ENCODE peak calls at places on chromosomes 2 and 18, in ten cellular contexts. Z, O, U, A, S, X, M, C, D and G are unnamed samples.
A peak's percentile ranks its signal among the peaks of the same experiment; 100 is the strongest.

GRCh38 chr18:11310476-11311086 is 161.2 kb upstream of the PIEZO2 start:
- DNase-seq in A (peak; percentile 92), Z (peak; percentile 57), U (no peak), X (peak; percentile 42), C (peak; percentile 22), O (no peak), D (no peak), S (no peak), M (no peak), G (peak; percentile 46)

GRCh38 chr2:97870396-97870843 is 125.3 kb downstream of the TMEM131 start:
- DNase-seq in O (peak; percentile 95), X (peak; percentile 34), Z (peak; percentile 90), D (peak; percentile 81), U (no peak), S (peak; percentile 86), C (peak; percentile 79), A (no peak), M (no peak), G (peak; percentile 80)

GRCh38 chr2:207091175-207091574 is 74.6 kb downstream of the KLF7 start:
- DNase-seq in O (no peak), C (no peak), S (no peak), Z (no peak), U (no peak), M (no peak), D (no peak), X (no peak), A (no peak), G (no peak)

GRCh38 chr2:66578067-66578852 is 143.3 kb downstream of the MEIS1 start:
- DNase-seq in C (no peak), Z (peak; percentile 41), U (no peak), A (peak; percentile 62), S (no peak), D (no peak), O (no peak), M (no peak), X (peak; percentile 86), G (no peak)

GRCh38 chr18:48673456-48674197 is 134.8 kb downstream of the CTIF start:
- DNase-seq in O (no peak), M (no peak), D (no peak), A (no peak), Z (peak; percentile 13), X (no peak), U (no peak), S (no peak), C (no peak), G (no peak)

GRCh38 chr18:13256444-13257305 is 38.1 kb downstream of the LDLRAD4 start:
- DNase-seq in Z (no peak), C (no peak), D (no peak), S (no peak), M (no peak), X (no peak), A (peak; percentile 75), O (no peak), U (no peak), G (no peak)

GRCh38 chr2:90069290-90069894 is 1377.9 kb downstream of the RPIA start:
- DNase-seq in S (no peak), Z (peak; percentile 25), A (peak; percentile 52), U (no peak), C (no peak), M (no peak), X (peak; percentile 21), D (no peak), O (no peak), G (no peak)

GRCh38 chr2:128554151-128554769 is 235.6 kb upstream of the HS6ST1 start:
- DNase-seq in C (no peak), M (no peak), O (no peak), U (no peak), Z (no peak), A (no peak), D (no peak), S (no peak), X (no peak), G (no peak)

GRCh38 chr2:237888389-237888788 is 29.0 kb downstream of the RAMP1 start:
- DNase-seq in S (peak; percentile 14), U (no peak), A (no peak), M (no peak), O (peak; percentile 75), D (no peak), Z (peak; percentile 90), C (no peak), X (no peak), G (no peak)

GRCh38 chr2:239236808-239237205 is 164.0 kb downstream of the HDAC4 start:
- DNase-seq in C (no peak), S (no peak), O (no peak), Z (no peak), U (no peak), X (no peak), D (no peak), A (no peak), M (no peak), G (no peak)

GRCh38 chr2:215447056-215447455 is 11.2 kb upstream of the FN1 start:
- DNase-seq in M (no peak), A (no peak), U (no peak), C (no peak), S (no peak), O (no peak), D (no peak), X (no peak), Z (no peak), G (no peak)

GRCh38 chr2:168392031-168392430 is 64.0 kb upstream of the CERS6 start:
- DNase-seq in S (no peak), Z (peak; percentile 27), D (no peak), U (no peak), X (no peak), A (no peak), O (peak; percentile 28), C (no peak), M (no peak), G (no peak)

DNA sequence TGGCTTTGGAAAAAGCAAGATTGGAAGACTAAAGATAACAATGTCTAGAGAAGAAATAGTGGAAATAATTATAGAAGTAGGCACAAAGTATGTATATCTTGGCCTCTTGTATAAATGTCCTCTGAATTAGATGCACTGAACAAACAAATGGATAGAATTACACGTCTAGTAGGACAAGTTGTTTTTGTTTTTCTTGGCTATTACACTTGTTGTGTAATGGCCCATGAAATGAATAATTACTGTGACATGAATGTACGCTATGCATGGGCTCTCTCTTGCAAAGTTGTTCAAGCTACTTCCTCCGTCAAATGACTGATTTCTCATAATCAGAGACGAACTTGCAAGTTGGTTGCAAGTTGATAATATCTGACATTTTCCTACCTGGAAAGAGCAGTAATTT is 126.2 kb downstream of the PDE1A start:
- DNase-seq in D (no peak), M (no peak), Z (peak; percentile 81), C (no peak), X (no peak), U (no peak), O (peak; percentile 64), A (no peak), S (no peak), G (no peak)
- H3K4me3 ChIP-seq in D (no peak overlapping the region), M (no peak overlapping the region), Z (no peak overlapping the region), C (no peak overlapping the region), X (no peak overlapping the region), U (no peak overlapping the region), O (no peak overlapping the region), A (no peak overlapping the region), S (no peak overlapping the region), G (no peak overlapping the region)

GRCh38 chr18:62878305-62878704 is 163.0 kb downstream of the PHLPP1 start:
- DNase-seq in Z (peak; percentile 23), X (no peak), D (no peak), C (no peak), S (no peak), U (no peak), A (no peak), O (no peak), M (no peak), G (no peak)

GRCh38 chr18:62876106-62876505 is 160.8 kb downstream of the PHLPP1 start:
- DNase-seq in U (no peak), C (no peak), M (no peak), Z (no peak), X (no peak), D (no peak), O (peak; percentile 28), A (no peak), S (no peak), G (no peak)

GRCh38 chr18:62875320-62875719 is 160.0 kb downstream of the PHLPP1 start:
- DNase-seq in O (no peak), X (no peak), Z (no peak), S (no peak), M (no peak), C (no peak), U (no peak), A (no peak), D (no peak), G (no peak)

GRCh38 chr18:62876828-62877227 is 161.5 kb downstream of the PHLPP1 start:
- DNase-seq in M (no peak), D (no peak), U (no peak), O (peak; percentile 50), A (no peak), C (no peak), Z (no peak), X (no peak), S (no peak), G (no peak)

DNA sequence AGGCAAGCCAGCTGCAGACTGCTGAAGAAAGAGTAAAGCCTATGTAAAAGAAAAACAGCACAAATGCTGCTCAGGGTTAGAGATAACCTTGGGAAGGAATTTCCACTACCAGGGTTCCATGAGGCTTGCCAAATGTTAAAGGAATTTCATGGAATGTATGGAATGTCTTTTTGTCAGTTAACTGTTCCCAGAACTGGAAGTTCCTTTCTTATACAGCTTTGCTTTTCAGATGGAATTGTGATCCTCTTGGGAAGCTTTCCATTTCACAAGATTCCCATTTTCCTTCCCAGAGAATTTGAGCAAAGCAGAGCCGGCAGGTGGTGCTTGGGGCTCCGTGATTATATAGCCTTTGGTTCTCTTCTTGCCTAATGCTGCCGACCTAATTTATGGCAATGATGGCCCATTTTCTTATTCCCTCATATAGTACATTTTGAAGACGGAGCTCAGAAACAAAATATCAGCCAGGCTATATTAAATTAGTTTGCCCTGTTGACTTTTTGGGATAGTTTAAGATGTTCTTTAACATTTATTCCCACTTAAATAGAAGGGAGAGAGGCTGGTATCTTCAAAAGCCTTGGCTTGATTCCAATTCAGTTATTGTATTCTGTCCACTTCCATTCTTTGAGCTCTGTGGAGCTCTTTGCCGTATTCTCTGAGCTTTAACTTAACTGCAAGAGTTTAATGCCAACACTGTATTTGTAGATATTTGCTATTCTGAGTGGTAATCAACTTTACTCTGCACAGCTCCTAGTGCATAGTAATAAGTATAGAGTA is 162.3 kb downstream of the PHLPP1 start:
- DNase-seq in Z (peak; percentile 51), A (peak; percentile 72), O (peak; percentile 86), M (no peak), C (no peak), D (no peak), S (peak; percentile 25), X (no peak), U (no peak), G (peak; percentile 54)
- TF ChIP-seq CTCF in Z (peak; percentile 3), A (no peak), O (no peak), M (no peak), C (no peak), D (no peak), S (peak; percentile 40), X (no peak), U (no peak), G (no peak)

GRCh38 chr2:46131-46470 is 204 bp downstream of the FAM110C start:
- DNase-seq in A (no peak), C (no peak), M (no peak), U (no peak), Z (no peak), D (no peak), S (no peak), O (no peak), X (no peak), G (no peak)
- H3K4me3 ChIP-seq in A (peak overlapping the region; percentile 65), C (peak overlapping the region; percentile 73), M (peak overlapping the region; percentile 40), U (peak overlapping the region; percentile 66), Z (no peak overlapping the region), D (no peak overlapping the region), S (no peak overlapping the region), O (no peak overlapping the region), X (peak overlapping the region; percentile 79), G (no peak overlapping the region)

GRCh38 chr2:7203056-7203467 is 285.9 kb downstream of the RNF144A start:
- DNase-seq in O (peak; percentile 59), D (peak; percentile 19), S (peak; percentile 62), A (peak; percentile 81), X (peak; percentile 63), M (peak; percentile 32), U (peak; percentile 38), C (peak; percentile 24), Z (peak; percentile 68), G (peak; percentile 42)
- TF ChIP-seq CTCF in O (peak; percentile 79), D (peak; percentile 83), S (peak; percentile 92), A (peak; percentile 99), X (peak; percentile 90), M (peak; percentile 95), U (peak; percentile 69), C (peak; percentile 96), Z (peak; percentile 96), G (peak; percentile 96)